ENCODE peak calls at places on chromosomes 16 and 17, in ten cellular contexts. C, A, N, Z, F, K, U, W, O and I are unnamed samples.

GRCh38 chr16:2514333-2515179 is 804 bp downstream of the ATP6V0C start:
- DNase-seq in K (no peak), C (no peak), O (peak; percentile 48), W (peak; percentile 32), Z (no peak), U (peak; percentile 52), F (no peak), A (peak; percentile 64), N (no peak), I (no peak)

GRCh38 chr17:28897769-28898259 is 281 bp upstream of the FLOT2 start:
- DNase-seq in K (no peak), O (no peak), C (no peak), A (no peak), N (no peak), Z (no peak), U (no peak), F (no peak), W (no peak), I (peak; percentile 37)

GRCh38 chr17:59825533-59826316 is 67.0 kb downstream of the TUBD1 start:
- DNase-seq in U (no peak), W (no peak), Z (peak; percentile 90), N (peak; percentile 97), F (no peak), K (no peak), A (no peak), O (no peak), C (peak; percentile 57), I (peak; percentile 48)

GRCh38 chr17:42403150-42403549 is 14.9 kb upstream of the STAT3 start:
- DNase-seq in F (no peak), C (no peak), U (peak; percentile 74), A (peak; percentile 48), W (peak; percentile 32), O (peak; percentile 68), K (no peak), N (no peak), Z (no peak), I (no peak)

GRCh38 chr16:13781579-13782338 is 138.2 kb upstream of the ERCC4 start:
- DNase-seq in U (no peak), O (no peak), A (no peak), K (no peak), C (no peak), W (no peak), N (no peak), F (no peak), Z (no peak), I (no peak)

GRCh38 chr17:16255481-16255901 is 38.5 kb downstream of the PIGL start:
- DNase-seq in K (peak; percentile 22), N (peak; percentile 82), C (no peak), A (peak; percentile 31), Z (no peak), W (no peak), F (no peak), O (peak; percentile 70), U (peak; percentile 42), I (peak; percentile 55)

GRCh38 chr16:56561126-56561525 is 3.7 kb upstream of the MT4 start:
- DNase-seq in K (no peak), W (no peak), O (no peak), C (no peak), N (no peak), Z (no peak), U (no peak), A (no peak), F (no peak), I (no peak)

GRCh38 chr17:34146440-34147043 is 108.5 kb upstream of the CCL2 start:
- DNase-seq in O (peak; percentile 77), Z (no peak), C (peak; percentile 30), F (peak; percentile 40), A (peak; percentile 79), U (peak; percentile 88), K (peak; percentile 43), W (peak; percentile 59), N (no peak), I (no peak)

GRCh38 chr17:78557598-78558039 is 19.6 kb downstream of the DNAH17 start:
- DNase-seq in F (no peak), U (no peak), Z (peak; percentile 61), O (no peak), W (no peak), C (peak; percentile 39), N (peak; percentile 36), K (no peak), A (no peak), I (no peak)

GRCh38 chr17:74527756-74528155 is 3.5 kb downstream of the CD300LB start:
- DNase-seq in O (no peak), K (no peak), C (no peak), F (no peak), W (no peak), Z (no peak), N (no peak), A (no peak), U (no peak), I (no peak)

GRCh38 chr17:40547785-40548478 is 17.3 kb downstream of the CCR7 start:
- DNase-seq in U (no peak), O (no peak), A (no peak), Z (no peak), C (no peak), K (no peak), F (no peak), W (no peak), N (no peak), I (no peak)

GRCh38 chr16:30992381-30992780 is 7.4 kb downstream of the HSD3B7 start:
- DNase-seq in A (no peak), W (no peak), K (no peak), U (no peak), O (no peak), F (no peak), Z (no peak), N (no peak), C (no peak), I (no peak)

GRCh38 chr17:36608794-36609497 is 7.6 kb downstream of the MRM1 start:
- DNase-seq in Z (peak; percentile 70), A (peak; percentile 66), C (peak; percentile 17), N (peak; percentile 72), O (peak; percentile 69), W (no peak), K (no peak), F (no peak), U (peak; percentile 76), I (peak; percentile 49)

GRCh38 chr16:706189-707061 is 824 bp upstream of the FBXL16 start:
- DNase-seq in W (no peak), A (no peak), Z (no peak), O (peak; percentile 45), U (peak; percentile 76), C (no peak), N (no peak), F (no peak), K (no peak), I (no peak)
- H2AFZ ChIP-seq in W (no peak overlapping the region), A (no peak overlapping the region), Z (no peak overlapping the region), O (no peak overlapping the region), U (peak overlapping the region; percentile 88), C (no peak overlapping the region), N (no peak overlapping the region), F (no peak overlapping the region), K (no peak overlapping the region), I (no peak overlapping the region)

DNA sequence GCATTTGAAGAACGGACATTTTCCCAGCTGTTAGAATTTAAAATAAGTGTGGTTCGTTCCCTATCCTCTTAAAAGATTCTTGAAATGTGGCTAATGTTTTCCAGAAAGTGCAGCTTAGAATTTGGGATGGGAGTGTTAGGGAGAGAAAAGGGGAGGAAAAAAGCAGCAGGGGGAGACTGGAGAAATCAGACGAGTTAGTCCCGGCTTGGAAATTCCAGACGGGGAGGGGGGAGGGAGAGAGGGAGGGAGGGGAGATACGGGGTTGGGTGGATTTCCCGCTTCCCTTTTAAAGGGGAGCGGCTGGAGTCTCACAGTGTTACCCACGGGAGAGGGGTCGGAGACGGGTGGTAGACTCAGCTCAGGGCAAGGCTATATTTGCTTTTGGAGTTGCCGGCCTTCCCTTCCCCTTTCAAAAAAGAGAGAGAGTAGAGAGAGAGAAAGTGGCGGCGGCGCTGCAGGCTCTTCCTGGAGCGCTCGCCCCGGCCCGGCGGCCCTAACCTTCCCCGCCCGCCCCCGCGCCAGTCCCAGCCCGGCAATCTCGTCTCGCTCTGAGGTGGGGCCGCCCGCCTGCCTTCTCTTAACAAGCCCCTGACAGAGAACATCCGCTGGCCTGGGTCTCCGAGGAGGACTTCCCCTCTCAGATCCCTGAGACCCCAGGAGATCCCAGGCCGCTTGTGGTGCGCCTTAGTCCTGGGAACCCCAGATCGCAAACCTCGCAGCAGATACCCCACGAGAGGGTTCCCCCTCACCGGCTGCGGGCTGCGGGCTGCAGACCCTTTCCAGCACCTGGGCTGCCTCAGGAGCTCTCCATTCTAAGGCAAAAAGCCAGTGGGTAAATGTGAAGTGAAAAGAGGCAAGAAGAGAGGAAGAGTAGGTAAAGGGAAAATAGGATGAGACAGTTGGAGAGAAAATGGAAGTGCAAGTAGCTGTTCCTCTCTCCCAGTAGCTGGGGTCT is 6.6 kb downstream of the IGF2BP1 start:
- DNase-seq in F (no peak), U (peak; percentile 75), K (no peak), N (peak; percentile 52), C (no peak), A (peak; percentile 69), O (peak; percentile 79), W (no peak), Z (no peak), I (peak; percentile 68)
- TF ChIP-seq EZH2 in F (no peak), U (no peak), K (no peak), N (peak; percentile 73), C (no peak), A (no peak), O (no peak), W (no peak), Z (peak; percentile 83), I (no peak)

GRCh38 chr17:49239963-49240362 is 9.4 kb upstream of the PHOSPHO1 start:
- DNase-seq in O (no peak), W (no peak), N (no peak), U (no peak), F (no peak), C (peak; percentile 1), A (no peak), K (no peak), Z (no peak), I (no peak)
- H2AFZ ChIP-seq in O (no peak overlapping the region), W (no peak overlapping the region), N (no peak overlapping the region), U (no peak overlapping the region), F (no peak overlapping the region), C (no peak overlapping the region), A (no peak overlapping the region), K (no peak overlapping the region), Z (peak overlapping the region; percentile 9), I (no peak overlapping the region)

GRCh38 chr17:31391496-31391949 is at the start of gene RAB11FIP4:
- DNase-seq in K (no peak), Z (no peak), O (peak; percentile 81), U (peak; percentile 63), F (no peak), A (peak; percentile 58), N (peak; percentile 23), C (no peak), W (no peak), I (no peak)

GRCh38 chr17:31390748-31391495 is 553 bp upstream of the RAB11FIP4 start:
- DNase-seq in Z (no peak), W (no peak), C (no peak), U (peak; percentile 55), A (no peak), K (no peak), O (peak; percentile 37), N (no peak), F (no peak), I (no peak)

GRCh38 chr17:31393749-31394146 is 2.3 kb downstream of the RAB11FIP4 start:
- DNase-seq in O (no peak), U (no peak), W (no peak), C (no peak), Z (no peak), A (no peak), K (no peak), N (no peak), F (no peak), I (no peak)

GRCh38 chr17:31392856-31393748 is 1.6 kb downstream of the RAB11FIP4 start:
- DNase-seq in W (no peak), O (no peak), F (no peak), A (no peak), U (peak; percentile 35), N (no peak), K (no peak), C (no peak), Z (peak; percentile 52), I (no peak)

GRCh38 chr17:31392002-31392855 is 754 bp downstream of the RAB11FIP4 start:
- DNase-seq in Z (no peak), C (no peak), A (no peak), N (no peak), O (peak; percentile 9), F (no peak), K (no peak), W (no peak), U (peak; percentile 28), I (no peak)
- TF ChIP-seq EZH2 in Z (no peak), C (no peak), A (peak; percentile 60), N (peak; percentile 59), O (peak; percentile 39), F (no peak), K (no peak), W (no peak), U (peak; percentile 46), I (peak; percentile 69)